ENCODE peak calls at places on chromosomes 4 and X, in five cellular contexts. H is uterus, K is breast epithelium, O is WERI-Rb-1, Z is PC-9. D is an unnamed sample. For H3K36me3, the result is how much of the 10 kb centered on the place peaks cover.

GRCh38 chrX:6386837-6387236 is 148.1 kb downstream of the VCX3A start:
- DNase-seq in H (no peak), K (no peak), O (no peak), Z (no peak), D (no peak)

GRCh38 chr4:100960232-100960631 is 387.1 kb downstream of the PPP3CA start:
- DNase-seq in H (no peak), K (no peak), O (no peak), Z (no peak), D (no peak)

GRCh38 chrX:22300130-22300529 is 27.4 kb downstream of the CBLL2 start:
- DNase-seq in H (peak), K (no peak), O (peak), Z (peak), D (no peak)

GRCh38 chrX:12548746-12549145 is 242.5 kb upstream of the PRPS2 start:
- DNase-seq in H (no peak), K (no peak), O (no peak), Z (no peak), D (no peak)

GRCh38 chr4:18213576-18214198 is 192.1 kb upstream of the LCORL start:
- DNase-seq in H (no peak), K (no peak), O (no peak), Z (no peak), D (no peak)

GRCh38 chr4:74013269-74013668 is 14.8 kb upstream of the CXCL5 start:
- DNase-seq in H (no peak), K (no peak), O (no peak), Z (no peak), D (no peak)

GRCh38 chr4:112031712-112032328 is 113.4 kb upstream of the FAM241A start:
- DNase-seq in H (peak), K (no peak), O (peak), Z (peak), D (no peak)

GRCh38 chr4:7863911-7864681 is 75.6 kb downstream of the AFAP1 start:
- DNase-seq in H (no peak), K (no peak), O (no peak), Z (no peak), D (no peak)

GRCh38 chrX:153459976-153460375 is 10.4 kb downstream of the HAUS7 start:
- DNase-seq in H (no peak), K (no peak), O (no peak), Z (no peak), D (no peak)

GRCh38 chrX:132488092-132488749 is 617 bp downstream of the MBNL3 start:
- DNase-seq in H (no peak), K (no peak), O (no peak), Z (peak), D (no peak)

GRCh38 chrX:44223150-44223549 is 120.3 kb downstream of the EFHC2 start:
- DNase-seq in H (no peak), K (peak), O (no peak), Z (peak), D (peak)

GRCh38 chrX:39969099-39969825 is 128.5 kb downstream of the BCOR start:
- DNase-seq in H (no peak), K (no peak), O (no peak), Z (no peak), D (no peak)

GRCh38 chr4:1017706-1018105 is 6.3 kb downstream of the FGFRL1 start:
- DNase-seq in H (no peak), K (no peak), O (no peak), Z (no peak), D (no peak)

GRCh38 chr4:153438916-153439756 is 27.0 kb upstream of the TMEM131L start:
- DNase-seq in H (no peak), K (no peak), O (no peak), Z (no peak), D (no peak)

GRCh38 chr4:54152846-54153600 is 53.1 kb downstream of the GSX2 start:
- DNase-seq in H (no peak), K (peak), O (no peak), Z (peak), D (no peak)

GRCh38 chr4:12239897-12240636 is 811.4 kb upstream of the HS3ST1 start:
- DNase-seq in H (no peak), K (no peak), O (no peak), Z (no peak), D (no peak)

GRCh38 chr4:94559351-94559806 is 107.6 kb downstream of the PDLIM5 start:
- DNase-seq in H (no peak), K (no peak), O (no peak), Z (no peak), D (no peak)

GRCh38 chrX:154012336-154012991 is 7.2 kb downstream of the IRAK1 start:
- DNase-seq in H (no peak), K (peak), O (no peak), Z (no peak), D (no peak)

GRCh38 chr4:139470997-139471665 is 17.2 kb downstream of the RAB33B start:
- DNase-seq in H (no peak), K (no peak), O (no peak), Z (no peak), D (no peak)

GRCh38 chr4:4542824-4543485 is 1.1 kb upstream of the STX18 start:
- DNase-seq in H (no peak), K (no peak), O (no peak), Z (no peak), D (no peak)

GRCh38 chrX:41594634-41595033 is 94.1 kb upstream of the GPR34 start:
- DNase-seq in H (no peak), K (no peak), O (no peak), Z (no peak), D (no peak)

GRCh38 chrX:107766470-107767140 is 9.0 kb downstream of the TSC22D3 start:
- DNase-seq in H (peak), K (no peak), O (no peak), Z (peak), D (peak)

GRCh38 chr4:84952004-84952403 is 14.5 kb downstream of the WDFY3 start:
- DNase-seq in H (no peak), K (no peak), O (no peak), Z (peak), D (no peak)

GRCh38 chrX:126967225-126967624 is 147.7 kb downstream of the PRR32 start:
- DNase-seq in H (no peak), K (no peak), O (no peak), Z (no peak), D (no peak)

GRCh38 chrX:104253567-104254441 is 929 bp downstream of the ESX1 start:
- DNase-seq in H (no peak), K (no peak), O (no peak), Z (no peak), D (no peak)

GRCh38 chrX:100659431-100660137 is 15.6 kb downstream of the SRPX2 start:
- DNase-seq in H (no peak), K (no peak), O (no peak), Z (no peak), D (no peak)
- H3K27ac ChIP-seq in H (no peak), K (no peak), O (no peak), Z (no peak), D (no peak)

DNA sequence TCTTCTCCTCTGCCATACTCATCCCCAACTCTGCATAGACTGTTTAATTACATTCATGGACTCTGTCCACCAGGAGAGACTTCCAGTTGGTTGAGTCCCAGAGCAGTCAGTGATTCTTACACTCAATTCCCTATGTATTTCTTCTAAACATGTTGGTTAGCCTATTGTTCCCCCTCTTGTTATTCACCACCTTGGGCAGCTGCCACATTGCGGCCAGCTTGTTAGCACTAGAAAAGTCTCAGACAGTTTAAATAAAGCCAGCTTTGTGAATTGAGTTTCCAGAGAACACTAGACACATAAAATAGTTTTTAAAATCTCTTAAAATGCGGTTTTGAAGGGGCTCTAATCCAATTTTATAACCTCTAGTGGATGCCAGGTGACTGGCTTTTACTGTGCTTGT is 827.8 kb downstream of the FSTL5 start:
- DNase-seq in H (no peak), K (peak), O (no peak), Z (no peak), D (no peak)
- H3K36me3 ChIP-seq in H (under half), K (under half), O (under half), Z (under half), D (under half)

GRCh38 chr4:132230025-132230424 is 919.1 kb upstream of the PCDH10 start:
- DNase-seq in H (no peak), K (no peak), O (no peak), Z (no peak), D (no peak)

GRCh38 chr4:132228676-132229075 is 920.4 kb upstream of the PCDH10 start:
- DNase-seq in H (no peak), K (no peak), O (no peak), Z (no peak), D (no peak)

DNA sequence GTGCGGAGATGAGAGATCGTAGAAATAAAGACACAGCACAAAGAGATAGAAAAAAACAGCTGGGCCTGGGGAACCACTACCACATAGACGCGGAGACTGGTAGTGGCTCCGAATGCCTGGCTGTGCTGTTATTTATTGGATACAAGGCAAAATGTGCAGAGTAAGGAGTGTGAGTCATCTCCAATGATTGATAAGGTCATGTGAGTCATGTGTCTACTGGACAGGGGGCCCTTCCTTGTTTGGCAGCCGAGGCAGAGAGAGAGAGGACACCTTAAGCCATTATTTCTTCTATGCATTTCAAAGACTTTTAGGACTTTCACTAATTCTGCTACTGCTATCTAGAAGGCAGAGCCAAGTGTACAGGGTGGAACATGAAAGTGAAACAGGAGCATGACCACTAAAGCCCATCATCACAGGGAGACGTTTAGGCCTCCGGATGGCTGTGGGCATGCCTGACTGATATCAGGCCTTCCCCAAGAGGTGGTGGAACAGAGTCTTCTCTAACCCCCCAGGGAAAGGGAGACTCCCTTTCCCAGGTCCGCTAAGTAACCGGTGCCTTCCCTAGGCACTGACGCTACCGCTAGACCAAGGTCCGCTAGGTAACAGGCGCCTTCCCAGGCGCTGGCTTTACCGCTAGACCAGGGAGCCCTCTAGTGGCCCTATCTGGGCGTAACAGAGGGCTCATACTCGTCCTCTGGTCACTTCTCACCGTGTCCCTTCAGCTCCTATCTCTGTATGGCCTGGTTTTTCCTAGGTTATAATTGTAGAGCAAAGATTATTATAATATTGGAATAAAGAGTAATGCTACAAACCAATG is 921.5 kb upstream of the PCDH10 start:
- DNase-seq in H (no peak), K (no peak), O (peak), Z (no peak), D (no peak)
- TF ChIP-seq CTCF in H (no peak), K (no peak), O (peak), Z (peak), D (no peak)

GRCh38 chr4:145177906-145178538 is 2.4 kb downstream of the OTUD4 start:
- DNase-seq in H (no peak), K (no peak), O (no peak), Z (peak), D (no peak)

GRCh38 chr4:145179201-145179860 is 1.1 kb downstream of the OTUD4 start:
- DNase-seq in H (peak), K (peak), O (peak), Z (no peak), D (peak)

GRCh38 chr4:145176641-145177432 is 3.6 kb downstream of the OTUD4 start:
- DNase-seq in H (no peak), K (no peak), O (no peak), Z (peak), D (no peak)

GRCh38 chr4:145178740-145179139 is 1.6 kb downstream of the OTUD4 start:
- DNase-seq in H (no peak), K (no peak), O (no peak), Z (no peak), D (no peak)

DNA sequence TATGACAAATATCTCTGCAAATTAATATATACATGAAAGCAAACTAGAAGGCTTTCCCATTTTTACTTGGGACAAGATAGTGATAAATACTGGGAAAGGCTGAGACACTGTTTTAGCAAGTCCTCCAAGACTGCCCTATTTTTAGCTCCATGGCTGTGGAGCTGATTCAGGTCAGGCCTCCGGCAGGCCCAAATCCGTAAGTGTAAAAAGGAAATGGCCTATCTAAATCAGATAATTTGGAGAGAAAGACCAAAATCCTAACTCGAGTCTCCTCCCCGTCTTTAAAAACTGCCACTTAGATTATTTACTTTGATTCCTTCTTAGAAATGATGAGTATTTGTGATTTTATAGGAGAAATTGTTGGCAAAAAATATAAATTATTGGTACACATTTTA is 2.9 kb downstream of the OTUD4 start:
- DNase-seq in H (no peak), K (no peak), O (no peak), Z (no peak), D (no peak)
- H3K27ac ChIP-seq in H (peak), K (peak), O (no peak), Z (peak), D (peak)

GRCh38 chr4:75948822-75949444 is 8.1 kb upstream of the NAAA start:
- DNase-seq in H (no peak), K (no peak), O (no peak), Z (no peak), D (no peak)
- H3K36me3 ChIP-seq in H (under half), K (under half), O (under half), Z (under half), D (under half)

GRCh38 chr4:76757418-76757910 is 140.5 kb downstream of the SOWAHB start:
- DNase-seq in H (no peak), K (no peak), O (no peak), Z (no peak), D (no peak)

GRCh38 chr4:76756416-76756815 is 141.5 kb downstream of the SOWAHB start:
- DNase-seq in H (no peak), K (no peak), O (no peak), Z (no peak), D (no peak)

GRCh38 chr4:76754439-76754838 is 143.5 kb downstream of the SOWAHB start:
- DNase-seq in H (no peak), K (no peak), O (no peak), Z (no peak), D (no peak)

GRCh38 chr4:76753814-76754213 is 144.1 kb downstream of the SOWAHB start:
- DNase-seq in H (no peak), K (no peak), O (no peak), Z (no peak), D (no peak)

GRCh38 chr4:76755756-76756155 is 142.2 kb downstream of the SOWAHB start:
- DNase-seq in H (no peak), K (no peak), O (no peak), Z (no peak), D (no peak)
- TF ChIP-seq CTCF in H (no peak), K (no peak), O (no peak), Z (no peak), D (no peak)

DNA sequence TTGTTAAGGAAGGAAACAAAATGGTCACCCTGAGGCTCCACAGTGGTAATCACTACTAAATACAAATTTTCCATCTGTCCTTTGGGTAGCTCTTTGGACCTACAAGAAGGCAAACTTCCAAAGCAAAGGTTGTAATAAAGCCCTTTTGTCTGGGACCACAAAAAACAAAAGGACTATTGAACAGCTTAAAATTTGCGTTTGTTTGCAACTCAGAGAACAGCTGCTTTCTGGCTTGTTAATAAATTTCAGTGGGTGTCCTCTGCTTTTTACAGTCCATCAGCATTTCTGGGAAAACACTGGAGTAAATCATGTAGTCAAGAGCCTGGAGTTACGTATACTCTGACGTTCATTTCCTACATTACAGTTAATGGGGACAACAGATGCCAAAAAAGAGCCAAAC is 439.7 kb upstream of the DIAPH2 start:
- DNase-seq in H (no peak), K (no peak), O (no peak), Z (no peak), D (no peak)
- H3K27ac ChIP-seq in H (peak), K (no peak), O (no peak), Z (no peak), D (no peak)